ENCODE peak calls at places on chromosomes 6 and 20, in eight cellular contexts. G is caudate nucleus; K is OCI-LY7; T is CD8-positive, alpha-beta T cell; M is foreskin keratinocyte; N is A673; D is pancreas; H is psoas muscle. L is an unnamed sample.

GRCh38 chr20:10217517-10218410 is 866 bp upstream of the SNAP25 start:
- DNase-seq in G (peak), K (no peak), T (no peak), M (peak), N (peak), D (peak), H (no peak), L (no peak)

GRCh38 chr6:74741608-74742007 is 464.2 kb downstream of the COL12A1 start:
- DNase-seq in G (no peak), K (no peak), T (no peak), M (no peak), N (no peak), D (no peak), H (peak), L (no peak)

GRCh38 chr6:2877960-2878359 is 25.1 kb downstream of the SERPINB9 start:
- DNase-seq in G (no peak), K (no peak), T (no peak), M (no peak), N (no peak), D (no peak), H (no peak), L (no peak)

GRCh38 chr6:29553268-29554057 is 6.1 kb downstream of the UBD start:
- DNase-seq in G (no peak), K (no peak), T (peak), M (peak), N (peak), D (peak), H (peak), L (no peak)

GRCh38 chr20:4070323-4071176 is 55.2 kb upstream of the RNF24 start:
- DNase-seq in G (no peak), K (no peak), T (no peak), M (no peak), N (no peak), D (no peak), H (no peak), L (no peak)

GRCh38 chr6:157841211-157841840 is 18.3 kb downstream of the SNX9 start:
- DNase-seq in G (no peak), K (no peak), T (no peak), M (peak), N (no peak), D (no peak), H (no peak), L (no peak)

GRCh38 chr6:16397623-16398022 is 159.2 kb downstream of the GMPR start:
- DNase-seq in G (no peak), K (no peak), T (no peak), M (no peak), N (no peak), D (no peak), H (no peak), L (no peak)

GRCh38 chr20:63215101-63216040 is 560 bp downstream of the YTHDF1 start:
- DNase-seq in G (no peak), K (peak), T (no peak), M (peak), N (peak), D (no peak), H (no peak), L (no peak)

GRCh38 chr6:34592208-34592952 is 36.3 kb upstream of the SPDEF start:
- DNase-seq in G (no peak), K (no peak), T (no peak), M (no peak), N (no peak), D (no peak), H (no peak), L (no peak)

GRCh38 chr6:47168176-47168575 is 126.0 kb upstream of the ADGRF1 start:
- DNase-seq in G (no peak), K (no peak), T (no peak), M (peak), N (peak), D (no peak), H (peak), L (peak)

GRCh38 chr6:157873735-157874344 is 50.8 kb downstream of the SNX9 start:
- DNase-seq in G (no peak), K (peak), T (peak), M (peak), N (peak), D (peak), H (peak), L (no peak)

GRCh38 chr6:33297956-33298772 is 578 bp downstream of the RGL2 start:
- DNase-seq in G (peak), K (peak), T (peak), M (peak), N (peak), D (peak), H (peak), L (no peak)

GRCh38 chr6:157181649-157182048 is 141.7 kb downstream of the TMEM242 start:
- DNase-seq in G (no peak), K (no peak), T (no peak), M (peak), N (no peak), D (no peak), H (no peak), L (no peak)

GRCh38 chr6:136225496-136225895 is 24.6 kb downstream of the MTFR2 start:
- DNase-seq in G (no peak), K (no peak), T (no peak), M (peak), N (no peak), D (no peak), H (no peak), L (no peak)

GRCh38 chr6:164106345-164106769 is 691.8 kb downstream of the QKI start:
- DNase-seq in G (no peak), K (peak), T (no peak), M (no peak), N (peak), D (no peak), H (peak), L (no peak)

GRCh38 chr20:14401479-14402138 is 64.2 kb upstream of the FLRT3 start:
- DNase-seq in G (no peak), K (no peak), T (no peak), M (no peak), N (peak), D (no peak), H (no peak), L (no peak)

GRCh38 chr20:8154636-8155035 is 22.6 kb downstream of the PLCB1 start:
- DNase-seq in G (no peak), K (no peak), T (no peak), M (no peak), N (no peak), D (no peak), H (no peak), L (no peak)

GRCh38 chr20:8151371-8151770 is 19.3 kb downstream of the PLCB1 start:
- DNase-seq in G (no peak), K (no peak), T (no peak), M (no peak), N (no peak), D (no peak), H (no peak), L (no peak)

GRCh38 chr20:8152183-8152582 is 20.1 kb downstream of the PLCB1 start:
- DNase-seq in G (no peak), K (no peak), T (no peak), M (peak), N (peak), D (no peak), H (no peak), L (no peak)

GRCh38 chr20:8153281-8153908 is 21.3 kb downstream of the PLCB1 start:
- DNase-seq in G (no peak), K (no peak), T (no peak), M (no peak), N (peak), D (no peak), H (no peak), L (peak)

GRCh38 chr20:8152847-8153246 is 20.8 kb downstream of the PLCB1 start:
- DNase-seq in G (no peak), K (no peak), T (no peak), M (no peak), N (no peak), D (no peak), H (no peak), L (no peak)
- H3K27ac ChIP-seq in G (no peak), K (no peak), T (no peak), M (no peak), N (peak), D (no peak), H (peak), L (no peak)

GRCh38 chr6:52596371-52597028 is 19.6 kb upstream of the TRAM2 start:
- DNase-seq in G (no peak), K (peak), T (no peak), M (no peak), N (no peak), D (no peak), H (no peak), L (no peak)
- H3K27ac ChIP-seq in G (no peak), K (peak), T (no peak), M (no peak), N (no peak), D (no peak), H (peak), L (no peak)

DNA sequence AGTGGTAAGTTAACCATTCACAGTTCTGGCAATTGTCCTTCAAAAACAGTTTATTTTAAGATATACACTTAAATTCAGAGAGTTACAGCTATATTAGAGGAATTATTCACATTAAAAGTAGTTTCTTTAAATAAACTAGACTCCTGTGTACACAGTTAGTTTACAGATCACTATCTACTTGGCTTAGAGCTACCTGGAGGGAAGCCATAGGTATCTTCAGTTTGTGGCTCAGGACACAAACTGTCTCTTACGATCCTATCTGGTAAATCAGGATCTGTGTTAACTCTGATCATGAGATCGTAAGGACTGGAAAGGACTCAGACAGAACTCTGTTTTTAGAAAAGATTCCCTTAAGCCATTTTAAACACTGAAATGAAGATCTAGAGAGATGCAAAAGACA is 160.9 kb downstream of the REV3L start:
- DNase-seq in G (no peak), K (no peak), T (no peak), M (no peak), N (no peak), D (no peak), H (no peak), L (no peak)
- H3K27ac ChIP-seq in G (no peak), K (no peak), T (no peak), M (no peak), N (no peak), D (no peak), H (no peak), L (no peak)

DNA sequence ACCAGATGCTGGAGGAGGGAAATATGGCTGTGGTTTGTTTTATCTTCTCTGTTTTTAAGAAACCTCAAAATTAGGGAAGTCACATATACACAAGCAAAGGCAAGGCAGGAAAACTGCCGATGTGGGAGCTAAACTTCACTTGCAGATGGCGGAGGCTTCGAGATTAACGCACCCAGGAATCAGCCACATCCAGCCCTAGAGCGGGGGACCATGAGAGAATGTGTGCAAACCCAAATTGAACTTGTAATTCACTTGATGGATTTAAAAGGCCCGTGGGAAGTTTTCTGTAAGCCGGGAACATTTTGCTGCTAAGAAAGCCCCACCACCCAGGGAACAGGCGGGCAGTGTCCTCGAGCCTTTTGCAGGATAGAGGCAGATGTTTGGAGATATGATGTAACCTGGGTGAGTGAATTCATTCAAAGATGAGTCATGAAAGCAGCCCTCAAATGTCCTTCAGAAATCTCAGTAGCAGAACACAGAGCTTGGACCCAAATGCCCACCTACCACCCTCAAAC is 39.9 kb downstream of the PREX1 start:
- DNase-seq in G (no peak), K (peak), T (no peak), M (peak), N (peak), D (peak), H (no peak), L (no peak)
- H3K27ac ChIP-seq in G (no peak), K (peak), T (no peak), M (no peak), N (peak), D (no peak), H (no peak), L (peak)

GRCh38 chr6:28125396-28125795 is 987 bp downstream of the ZSCAN16 start:
- DNase-seq in G (no peak), K (peak), T (no peak), M (no peak), N (no peak), D (no peak), H (no peak), L (no peak)

GRCh38 chr6:28124971-28125353 is 553 bp downstream of the ZSCAN16 start:
- DNase-seq in G (no peak), K (peak), T (no peak), M (no peak), N (no peak), D (no peak), H (no peak), L (no peak)

GRCh38 chr6:28124350-28124970 is at the start of gene ZSCAN16:
- DNase-seq in G (peak), K (peak), T (peak), M (peak), N (peak), D (peak), H (peak), L (no peak)
- H3K27ac ChIP-seq in G (peak), K (peak), T (peak), M (no peak), N (peak), D (no peak), H (peak), L (no peak)

DNA sequence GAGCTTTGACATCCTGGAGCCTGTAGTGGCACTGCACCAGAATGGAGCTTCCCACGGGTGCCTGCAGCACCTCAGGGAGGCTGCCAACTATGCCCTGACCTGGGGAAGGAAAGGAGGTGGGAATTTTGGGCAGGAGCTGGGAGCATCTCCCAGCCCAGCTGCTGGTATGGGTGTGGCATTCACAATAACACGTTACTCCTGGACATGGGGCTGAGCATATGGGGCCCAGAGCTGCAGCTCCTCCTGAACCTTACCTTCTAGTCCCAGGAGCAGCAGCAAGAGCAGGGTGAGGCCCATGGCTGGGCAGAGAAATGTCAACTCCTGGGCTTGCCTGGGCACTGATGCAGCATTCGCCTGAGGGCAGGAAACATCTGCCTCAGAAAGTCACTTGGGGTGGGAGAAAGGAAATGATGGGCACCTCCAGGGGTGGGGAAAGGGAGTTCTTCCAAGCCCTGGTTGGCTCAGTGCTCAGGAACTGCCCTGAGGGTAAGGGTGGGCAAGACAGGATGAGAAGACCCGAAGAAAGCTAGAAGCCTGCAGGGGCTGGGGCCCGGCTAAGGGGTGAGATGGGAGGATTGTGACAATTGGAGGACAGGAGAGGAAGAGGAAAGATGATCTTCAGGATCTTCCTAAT is at the start of gene TREML1:
- DNase-seq in G (no peak), K (no peak), T (no peak), M (peak), N (no peak), D (no peak), H (no peak), L (peak)
- H3K27ac ChIP-seq in G (no peak), K (no peak), T (no peak), M (no peak), N (no peak), D (no peak), H (no peak), L (no peak)

GRCh38 chr20:31497838-31498540 is 16.3 kb upstream of the HM13 start:
- DNase-seq in G (no peak), K (no peak), T (no peak), M (no peak), N (no peak), D (no peak), H (peak), L (no peak)
- H3K27ac ChIP-seq in G (no peak), K (no peak), T (no peak), M (no peak), N (no peak), D (no peak), H (no peak), L (no peak)

DNA sequence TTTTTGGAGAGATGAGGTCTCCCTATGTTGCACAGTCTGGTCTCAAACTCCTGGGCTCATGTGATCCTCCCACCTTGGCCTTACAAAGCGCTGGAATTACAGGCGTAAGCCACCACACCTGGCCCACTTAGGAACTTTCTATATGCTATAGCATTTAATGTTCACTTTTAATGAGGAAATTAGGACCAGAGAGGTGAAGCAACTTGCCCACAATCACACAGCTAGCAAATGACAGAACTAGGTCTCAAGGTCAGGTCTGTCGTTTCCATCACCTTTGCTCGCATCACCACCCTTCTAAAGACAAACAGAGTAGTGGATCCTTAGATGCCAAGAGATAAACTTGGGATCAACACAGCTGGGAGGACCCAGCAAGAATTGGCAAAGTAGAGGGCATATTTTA is 381.7 kb downstream of the CD83 start:
- DNase-seq in G (no peak), K (no peak), T (no peak), M (no peak), N (no peak), D (no peak), H (no peak), L (no peak)
- H3K27ac ChIP-seq in G (no peak), K (no peak), T (no peak), M (no peak), N (peak), D (no peak), H (no peak), L (peak)

L was measured in SK-N-MC.